ENCODE peak calls at places on chromosomes 13 and 19, in six cellular contexts. One of them, this sample, is unnamed.

GRCh38 chr19:1768248-1768647 is 14.9 kb downstream of the ONECUT3 start:
- DNase-seq in mucosa of descending colon: no peak
- DNase-seq in ACHN: no peak
- DNase-seq in thyroid gland: no peak
- DNase-seq in tibial artery: no peak
- DNase-seq in PC-3: no peak
- DNase-seq in this sample: no peak

GRCh38 chr19:2578391-2578826 is 102.5 kb downstream of the GADD45B start:
- DNase-seq in thyroid gland: peak; percentile 67
- DNase-seq in PC-3: peak; percentile 52
- DNase-seq in tibial artery: peak; percentile 47
- DNase-seq in ACHN: peak; percentile 72
- DNase-seq in mucosa of descending colon: no peak
- DNase-seq in this sample: peak; percentile 55

GRCh38 chr13:27712421-27712820 is 79.9 kb upstream of the GSX1 start:
- DNase-seq in thyroid gland: peak; percentile 17
- DNase-seq in ACHN: peak; percentile 6
- DNase-seq in mucosa of descending colon: no peak
- DNase-seq in PC-3: peak; percentile 39
- DNase-seq in tibial artery: peak; percentile 40
- DNase-seq in this sample: peak; percentile 42

GRCh38 chr13:112730157-112730671 is 40.4 kb downstream of the ATP11A start:
- DNase-seq in thyroid gland: no peak
- DNase-seq in mucosa of descending colon: no peak
- DNase-seq in ACHN: no peak
- DNase-seq in PC-3: no peak
- DNase-seq in tibial artery: peak; percentile 9
- DNase-seq in this sample: peak; percentile 15

GRCh38 chr13:98875146-98875729 is 102.6 kb downstream of the DOCK9 start:
- DNase-seq in mucosa of descending colon: no peak
- DNase-seq in ACHN: no peak
- DNase-seq in thyroid gland: no peak
- DNase-seq in PC-3: no peak
- DNase-seq in tibial artery: no peak
- DNase-seq in this sample: no peak

GRCh38 chr13:51955281-51955771 is 55.9 kb downstream of the ATP7B start:
- DNase-seq in PC-3: peak; percentile 39
- DNase-seq in ACHN: no peak
- DNase-seq in tibial artery: no peak
- DNase-seq in thyroid gland: no peak
- DNase-seq in mucosa of descending colon: peak; percentile 78
- DNase-seq in this sample: no peak

GRCh38 chr19:52922841-52923781 is at the start of gene ZNF888:
- DNase-seq in tibial artery: peak; percentile 86
- DNase-seq in thyroid gland: peak; percentile 90
- DNase-seq in ACHN: no peak
- DNase-seq in PC-3: peak; percentile 83
- DNase-seq in mucosa of descending colon: peak; percentile 94
- DNase-seq in this sample: peak; percentile 96

GRCh38 chr19:7602935-7603497 is 7.4 kb downstream of the CAMSAP3 start:
- DNase-seq in ACHN: no peak
- DNase-seq in thyroid gland: peak; percentile 54
- DNase-seq in mucosa of descending colon: no peak
- DNase-seq in tibial artery: no peak
- DNase-seq in PC-3: no peak
- DNase-seq in this sample: no peak

GRCh38 chr13:97106323-97106722 is 112.0 kb upstream of the OXGR1 start:
- DNase-seq in ACHN: no peak
- DNase-seq in thyroid gland: no peak
- DNase-seq in mucosa of descending colon: no peak
- DNase-seq in tibial artery: no peak
- DNase-seq in PC-3: no peak
- DNase-seq in this sample: no peak

GRCh38 chr13:108269601-108270328 is at the start of gene TNFSF13B:
- DNase-seq in thyroid gland: peak; percentile 52
- DNase-seq in ACHN: peak; percentile 21
- DNase-seq in tibial artery: peak; percentile 29
- DNase-seq in PC-3: no peak
- DNase-seq in mucosa of descending colon: peak; percentile 75
- DNase-seq in this sample: peak; percentile 43

GRCh38 chr13:72530471-72530870 is 197.0 kb downstream of the MZT1 start:
- DNase-seq in mucosa of descending colon: no peak
- DNase-seq in PC-3: peak; percentile 52
- DNase-seq in ACHN: no peak
- DNase-seq in tibial artery: no peak
- DNase-seq in thyroid gland: no peak
- DNase-seq in this sample: no peak

GRCh38 chr19:58367698-58368454 is 5.3 kb upstream of the ZNF497 start:
- DNase-seq in ACHN: no peak
- DNase-seq in mucosa of descending colon: no peak
- DNase-seq in PC-3: no peak
- DNase-seq in tibial artery: no peak
- DNase-seq in thyroid gland: no peak
- DNase-seq in this sample: no peak

GRCh38 chr13:112027250-112027649 is 39.7 kb upstream of the SOX1 start:
- DNase-seq in PC-3: no peak
- DNase-seq in thyroid gland: no peak
- DNase-seq in tibial artery: no peak
- DNase-seq in mucosa of descending colon: no peak
- DNase-seq in ACHN: no peak
- DNase-seq in this sample: no peak

GRCh38 chr13:82803341-82803740 is 1078.9 kb downstream of the SLITRK1 start:
- DNase-seq in thyroid gland: no peak
- DNase-seq in tibial artery: no peak
- DNase-seq in PC-3: no peak
- DNase-seq in ACHN: no peak
- DNase-seq in mucosa of descending colon: no peak
- DNase-seq in this sample: no peak

GRCh38 chr13:110812111-110812868 is 98.8 kb downstream of the ING1 start:
- DNase-seq in thyroid gland: no peak
- DNase-seq in ACHN: no peak
- DNase-seq in tibial artery: no peak
- DNase-seq in mucosa of descending colon: no peak
- DNase-seq in PC-3: no peak
- DNase-seq in this sample: no peak

GRCh38 chr13:49190901-49191300 is 29.2 kb upstream of the MLNR start:
- DNase-seq in mucosa of descending colon: no peak
- DNase-seq in tibial artery: no peak
- DNase-seq in ACHN: no peak
- DNase-seq in PC-3: no peak
- DNase-seq in thyroid gland: no peak
- DNase-seq in this sample: no peak

GRCh38 chr13:37106642-37107041 is 1.2 kb upstream of the CSNK1A1L start:
- DNase-seq in mucosa of descending colon: no peak
- DNase-seq in ACHN: no peak
- DNase-seq in PC-3: no peak
- DNase-seq in thyroid gland: no peak
- DNase-seq in tibial artery: no peak
- DNase-seq in this sample: no peak

GRCh38 chr19:34480491-34480890 is 1.1 kb upstream of the WTIP start:
- DNase-seq in ACHN: no peak
- DNase-seq in PC-3: no peak
- DNase-seq in thyroid gland: no peak
- DNase-seq in tibial artery: no peak
- DNase-seq in mucosa of descending colon: no peak
- DNase-seq in this sample: no peak

GRCh38 chr13:50366488-50367174 is 351.4 kb downstream of the KCNRG start:
- DNase-seq in ACHN: no peak
- DNase-seq in thyroid gland: no peak
- DNase-seq in mucosa of descending colon: no peak
- DNase-seq in tibial artery: no peak
- DNase-seq in PC-3: peak; percentile 16
- DNase-seq in this sample: no peak

GRCh38 chr19:56309511-56310185 is 5.0 kb downstream of the ZSCAN5A start:
- DNase-seq in PC-3: peak; percentile 58
- DNase-seq in thyroid gland: peak; percentile 29
- DNase-seq in tibial artery: no peak
- DNase-seq in ACHN: peak; percentile 62
- DNase-seq in mucosa of descending colon: peak; percentile 62
- DNase-seq in this sample: peak; percentile 62